ENCODE peak calls at places on chromosomes 16 and 17, in four cellular contexts. One of them, this sample, is unnamed.

GRCh38 chr17:45370949-45371413 is 54.2 kb upstream of the MAP3K14 start:
- DNase-seq in endothelial cell: no peak
- DNase-seq in BJ: no peak
- DNase-seq in A549: peak
- DNase-seq in this sample: no peak

GRCh38 chr17:72273301-72274056 is 152.7 kb downstream of the SOX9 start:
- DNase-seq in endothelial cell: no peak
- DNase-seq in BJ: no peak
- DNase-seq in A549: no peak
- DNase-seq in this sample: no peak

GRCh38 chr17:60502145-60502544 is 23.9 kb downstream of the APPBP2 start:
- DNase-seq in endothelial cell: no peak
- DNase-seq in BJ: no peak
- DNase-seq in A549: no peak
- DNase-seq in this sample: no peak

GRCh38 chr16:63883091-63883490 is 1238.8 kb downstream of the CDH11 start:
- DNase-seq in endothelial cell: no peak
- DNase-seq in BJ: no peak
- DNase-seq in A549: no peak
- DNase-seq in this sample: no peak

GRCh38 chr17:15910791-15911190 is 34.1 kb upstream of the ADORA2B start:
- DNase-seq in endothelial cell: no peak
- DNase-seq in BJ: no peak
- DNase-seq in A549: no peak
- DNase-seq in this sample: no peak

GRCh38 chr17:7755095-7755890 is 37.7 kb downstream of the DNAH2 start:
- DNase-seq in endothelial cell: no peak
- DNase-seq in BJ: no peak
- DNase-seq in A549: peak
- DNase-seq in this sample: no peak

GRCh38 chr16:2091722-2092620 is 43.7 kb downstream of the PKD1 start:
- DNase-seq in endothelial cell: no peak
- DNase-seq in BJ: no peak
- DNase-seq in A549: no peak
- DNase-seq in this sample: no peak

GRCh38 chr17:2837147-2837561 is 40.9 kb downstream of the RAP1GAP2 start:
- DNase-seq in endothelial cell: no peak
- DNase-seq in BJ: no peak
- DNase-seq in A549: no peak
- DNase-seq in this sample: no peak

GRCh38 chr16:89307421-89307805 is 89.9 kb downstream of the ZNF778 start:
- DNase-seq in endothelial cell: no peak
- DNase-seq in BJ: no peak
- DNase-seq in A549: no peak
- DNase-seq in this sample: no peak

GRCh38 chr16:74759564-74759963 is 15.1 kb downstream of the FA2H start:
- DNase-seq in endothelial cell: no peak
- DNase-seq in BJ: no peak
- DNase-seq in A549: no peak
- DNase-seq in this sample: no peak

GRCh38 chr17:8117980-8118768 is at the start of gene ALOXE3:
- DNase-seq in endothelial cell: no peak
- DNase-seq in BJ: no peak
- DNase-seq in A549: peak
- DNase-seq in this sample: peak

GRCh38 chr17:51795401-51795800 is 363.1 kb downstream of the CA10 start:
- DNase-seq in endothelial cell: no peak
- DNase-seq in BJ: no peak
- DNase-seq in A549: no peak
- DNase-seq in this sample: no peak

GRCh38 chr17:35224436-35224835 is 18.4 kb upstream of the SLFN5 start:
- DNase-seq in endothelial cell: no peak
- DNase-seq in BJ: no peak
- DNase-seq in A549: no peak
- DNase-seq in this sample: no peak

GRCh38 chr17:82059272-82060000 is 6.2 kb downstream of the DUS1L start:
- DNase-seq in endothelial cell: no peak
- DNase-seq in BJ: no peak
- DNase-seq in A549: no peak
- DNase-seq in this sample: no peak

GRCh38 chr16:35449663-35450062 is 1990.3 kb downstream of the TP53TG3F start:
- DNase-seq in endothelial cell: no peak
- DNase-seq in BJ: no peak
- DNase-seq in A549: no peak
- DNase-seq in this sample: no peak

GRCh38 chr17:76558210-76559095 is 18.6 kb downstream of the PRCD start:
- DNase-seq in endothelial cell: no peak
- DNase-seq in BJ: no peak
- DNase-seq in A549: peak
- DNase-seq in this sample: no peak

GRCh38 chr16:3158498-3159314 is 23.9 kb downstream of the ZNF213 start:
- DNase-seq in endothelial cell: peak
- DNase-seq in BJ: no peak
- DNase-seq in A549: peak
- DNase-seq in this sample: no peak

GRCh38 chr17:5115673-5116651 is at the start of gene USP6:
- DNase-seq in endothelial cell: peak
- DNase-seq in BJ: no peak
- DNase-seq in A549: no peak
- DNase-seq in this sample: no peak

GRCh38 chr17:2872282-2872681 is 76.0 kb downstream of the RAP1GAP2 start:
- DNase-seq in endothelial cell: no peak
- DNase-seq in BJ: no peak
- DNase-seq in A549: no peak
- DNase-seq in this sample: no peak

GRCh38 chr17:48522031-48522593 is 8.7 kb downstream of the HOXB1 start:
- DNase-seq in endothelial cell: no peak
- DNase-seq in BJ: no peak
- DNase-seq in A549: peak
- DNase-seq in this sample: no peak

GRCh38 chr16:47966325-47966724 is 189.5 kb downstream of the ABCC12 start:
- DNase-seq in endothelial cell: no peak
- DNase-seq in BJ: no peak
- DNase-seq in A549: no peak
- DNase-seq in this sample: no peak

GRCh38 chr17:48194097-48194550 is 86.6 kb downstream of the SNX11 start:
- DNase-seq in endothelial cell: no peak
- DNase-seq in BJ: peak
- DNase-seq in A549: peak
- DNase-seq in this sample: peak

GRCh38 chr16:86990451-86990850 is 326.7 kb downstream of the C16orf95 start:
- DNase-seq in endothelial cell: no peak
- DNase-seq in BJ: no peak
- DNase-seq in A549: no peak
- DNase-seq in this sample: no peak

GRCh38 chr16:49473773-49474172 is 100.2 kb downstream of the C16orf78 start:
- DNase-seq in endothelial cell: no peak
- DNase-seq in BJ: no peak
- DNase-seq in A549: no peak
- DNase-seq in this sample: no peak

GRCh38 chr16:11248133-11248532 is 7.9 kb downstream of the SOCS1 start:
- DNase-seq in endothelial cell: no peak
- DNase-seq in BJ: no peak
- DNase-seq in A549: no peak
- DNase-seq in this sample: no peak
- TF ChIP-seq CTCF in endothelial cell: no peak
- TF ChIP-seq CTCF in BJ: no peak
- TF ChIP-seq CTCF in A549: no peak
- TF ChIP-seq CTCF in this sample: no peak

GRCh38 chr16:22969567-22969966 is 155.6 kb downstream of the HS3ST2 start:
- DNase-seq in endothelial cell: no peak
- DNase-seq in BJ: no peak
- DNase-seq in A549: no peak
- DNase-seq in this sample: no peak
- TF ChIP-seq CTCF in endothelial cell: no peak
- TF ChIP-seq CTCF in BJ: no peak
- TF ChIP-seq CTCF in A549: no peak
- TF ChIP-seq CTCF in this sample: no peak

GRCh38 chr17:75289832-75290337 is 652 bp upstream of the SLC25A19 start:
- DNase-seq in endothelial cell: no peak
- DNase-seq in BJ: no peak
- DNase-seq in A549: peak
- DNase-seq in this sample: no peak

GRCh38 chr17:75287221-75287620 is 2.0 kb downstream of the SLC25A19 start:
- DNase-seq in endothelial cell: no peak
- DNase-seq in BJ: no peak
- DNase-seq in A549: no peak
- DNase-seq in this sample: no peak

GRCh38 chr17:75288784-75289121 is 480 bp downstream of the SLC25A19 start:
- DNase-seq in endothelial cell: no peak
- DNase-seq in BJ: no peak
- DNase-seq in A549: no peak
- DNase-seq in this sample: no peak

GRCh38 chr17:75288359-75288758 is 874 bp downstream of the SLC25A19 start:
- DNase-seq in endothelial cell: no peak
- DNase-seq in BJ: no peak
- DNase-seq in A549: no peak
- DNase-seq in this sample: no peak

GRCh38 chr17:75289122-75289831 is at the start of gene SLC25A19:
- DNase-seq in endothelial cell: peak
- DNase-seq in BJ: peak
- DNase-seq in A549: peak
- DNase-seq in this sample: peak
- TF ChIP-seq CTCF in endothelial cell: peak
- TF ChIP-seq CTCF in BJ: peak
- TF ChIP-seq CTCF in A549: no peak
- TF ChIP-seq CTCF in this sample: no peak

DNA sequence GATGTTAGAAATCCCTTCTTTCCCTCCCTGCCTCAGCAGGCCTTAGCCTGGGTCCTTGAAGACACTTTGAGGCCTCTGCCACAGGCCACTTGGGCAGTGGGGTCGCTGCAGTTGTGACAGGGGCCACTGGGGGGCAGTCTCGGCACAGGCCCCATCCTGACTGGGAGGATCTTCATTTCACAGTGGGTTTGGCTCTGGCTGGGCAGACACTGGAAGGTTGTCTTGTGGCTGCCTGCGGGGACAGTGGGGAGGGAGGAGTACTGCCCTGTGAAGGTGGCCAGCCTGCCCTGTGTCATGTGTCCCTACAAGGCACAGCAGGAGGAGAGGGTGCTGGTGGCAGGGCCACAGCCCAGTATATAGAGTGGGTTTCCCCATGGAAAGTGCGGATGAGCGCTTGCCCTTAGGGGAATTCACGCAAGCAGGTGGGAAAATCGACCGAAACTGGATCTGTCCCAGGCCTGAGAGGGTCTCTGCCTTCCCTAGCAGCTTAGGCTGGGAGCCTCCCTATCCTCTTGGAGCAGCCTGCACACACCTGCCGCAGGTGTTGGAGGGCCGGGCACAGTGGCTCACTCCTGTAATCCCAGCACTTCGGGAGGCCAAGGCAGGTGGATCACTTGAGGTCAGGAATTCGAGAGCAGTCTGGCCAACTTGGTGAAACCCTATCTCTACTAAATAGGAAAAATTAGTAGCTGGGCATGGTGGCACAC is 28.8 kb downstream of the GINS2 start:
- DNase-seq in endothelial cell: peak
- DNase-seq in BJ: no peak
- DNase-seq in A549: peak
- DNase-seq in this sample: no peak
- TF ChIP-seq CTCF in endothelial cell: peak
- TF ChIP-seq CTCF in BJ: peak
- TF ChIP-seq CTCF in A549: peak
- TF ChIP-seq CTCF in this sample: peak

GRCh38 chr16:14202697-14203096 is 131.6 kb downstream of the MRTFB start:
- DNase-seq in endothelial cell: no peak
- DNase-seq in BJ: no peak
- DNase-seq in A549: peak
- DNase-seq in this sample: no peak
- TF ChIP-seq CTCF in endothelial cell: peak
- TF ChIP-seq CTCF in BJ: peak
- TF ChIP-seq CTCF in A549: no peak
- TF ChIP-seq CTCF in this sample: peak

DNA sequence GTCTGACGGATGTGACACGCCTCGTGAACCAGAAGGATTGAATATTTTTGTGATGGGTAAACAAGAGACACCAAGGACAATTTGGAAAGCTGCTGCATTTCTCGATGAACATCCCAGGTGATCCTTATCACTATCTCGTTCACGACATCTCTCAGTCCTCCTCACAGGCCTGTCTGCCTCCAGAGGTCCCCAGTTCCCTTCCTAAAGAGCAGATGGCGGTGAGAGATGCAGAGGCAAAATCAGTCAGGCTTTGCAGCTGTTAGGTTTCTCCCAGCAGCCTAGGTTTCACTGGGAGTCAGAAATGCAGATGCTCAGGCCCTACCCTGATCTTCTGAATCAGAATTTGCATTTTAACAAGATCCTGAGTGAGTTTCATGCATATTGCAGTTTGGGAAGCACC is 23.6 kb downstream of the SCPEP1 start:
- DNase-seq in endothelial cell: no peak
- DNase-seq in BJ: no peak
- DNase-seq in A549: no peak
- DNase-seq in this sample: no peak
- TF ChIP-seq CTCF in endothelial cell: no peak
- TF ChIP-seq CTCF in BJ: no peak
- TF ChIP-seq CTCF in A549: no peak
- TF ChIP-seq CTCF in this sample: no peak

This sample was measured in epithelial cell of proximal tubule.